ENCODE peak calls at places on chromosome 4, in four cellular contexts. S is LHCN-M2, R is M059J, J is HepG2. G is an unnamed sample.
A peak's percentile ranks its signal among the peaks of the same experiment; 100 is the strongest.

GRCh38 chr4:106775636-106776035 is 260.5 kb downstream of the DKK2 start:
- DNase-seq in S (no peak), R (no peak), J (peak; percentile 13), G (no peak)

GRCh38 chr4:70632028-70632427 is 3.5 kb downstream of the ENAM start:
- DNase-seq in S (peak; percentile 58), R (peak; percentile 70), J (no peak), G (no peak)

GRCh38 chr4:163395758-163396157 is 52.1 kb downstream of the NPY5R start:
- DNase-seq in S (peak; percentile 21), R (peak; percentile 42), J (no peak), G (no peak)

GRCh38 chr4:156495836-156496235 is 475.8 kb downstream of the PDGFC start:
- DNase-seq in S (no peak), R (peak; percentile 85), J (no peak), G (no peak)

GRCh38 chr4:37562592-37562991 is 123.6 kb downstream of the RELL1 start:
- DNase-seq in S (no peak), R (peak; percentile 57), J (no peak), G (no peak)

GRCh38 chr4:107366900-107367299 is 330.8 kb upstream of the DKK2 start:
- DNase-seq in S (no peak), R (no peak), J (no peak), G (no peak)

GRCh38 chr4:56641494-56642051 is 39.5 kb downstream of the HOPX start:
- DNase-seq in S (peak; percentile 93), R (peak; percentile 94), J (no peak), G (no peak)

GRCh38 chr4:113355550-113356371 is 306.3 kb downstream of the ANK2 start:
- DNase-seq in S (peak; percentile 99), R (peak; percentile 97), J (no peak), G (peak; percentile 8)

GRCh38 chr4:42302348-42302747 is 94.9 kb upstream of the SHISA3 start:
- DNase-seq in S (no peak), R (peak; percentile 73), J (peak; percentile 68), G (no peak)

GRCh38 chr4:150212927-150213326 is 134.7 kb downstream of the DCLK2 start:
- DNase-seq in S (no peak), R (no peak), J (no peak), G (no peak)

GRCh38 chr4:165326831-165327210 is 648 bp upstream of the MSMO1 start:
- DNase-seq in S (peak; percentile 50), R (peak; percentile 54), J (peak; percentile 57), G (peak; percentile 30)

GRCh38 chr4:169174247-169174646 is 96.5 kb downstream of the SH3RF1 start:
- DNase-seq in S (no peak), R (no peak), J (no peak), G (no peak)

GRCh38 chr4:149161247-149161646 is 654.4 kb downstream of the IQCM start:
- DNase-seq in S (peak; percentile 67), R (peak; percentile 83), J (no peak), G (no peak)

GRCh38 chr4:47494124-47494430 is 9.0 kb downstream of the ATP10D start:
- DNase-seq in S (no peak), R (no peak), J (no peak), G (no peak)

GRCh38 chr4:83110970-83111369 is 3.6 kb downstream of the PLAC8 start:
- DNase-seq in S (no peak), R (no peak), J (no peak), G (no peak)

GRCh38 chr4:138561276-138561880 is 319.2 kb upstream of the SLC7A11 start:
- DNase-seq in S (no peak), R (no peak), J (no peak), G (no peak)

GRCh38 chr4:44629280-44629866 is 22.1 kb downstream of the YIPF7 start:
- DNase-seq in S (peak; percentile 39), R (peak; percentile 43), J (peak; percentile 41), G (no peak)

GRCh38 chr4:87150498-87151261 is 69.7 kb downstream of the KLHL8 start:
- DNase-seq in S (peak; percentile 72), R (peak; percentile 67), J (peak; percentile 70), G (peak; percentile 36)

GRCh38 chr4:40576651-40577480 is 52.8 kb downstream of the RBM47 start:
- DNase-seq in S (peak; percentile 47), R (peak; percentile 99), J (peak; percentile 98), G (peak; percentile 82)

GRCh38 chr4:105859233-105859632 is 36.0 kb upstream of the NPNT start:
- DNase-seq in S (peak; percentile 79), R (peak; percentile 67), J (peak; percentile 13), G (no peak)

GRCh38 chr4:161203865-161204264 is 959.9 kb downstream of the FSTL5 start:
- DNase-seq in S (no peak), R (no peak), J (no peak), G (no peak)

GRCh38 chr4:153248641-153249198 is 44.5 kb downstream of the TRIM2 start:
- DNase-seq in S (no peak), R (peak; percentile 30), J (no peak), G (no peak)

GRCh38 chr4:19657856-19658255 is 593.8 kb upstream of the SLIT2 start:
- DNase-seq in S (no peak), R (no peak), J (no peak), G (no peak)

GRCh38 chr4:176753049-176753448 is 39.7 kb downstream of the VEGFC start:
- DNase-seq in S (peak; percentile 97), R (peak; percentile 68), J (no peak), G (no peak)

GRCh38 chr4:56388311-56388710 is 1.0 kb upstream of the AASDH start:
- DNase-seq in S (peak; percentile 4), R (no peak), J (no peak), G (no peak)